ENCODE peak calls at places on chromosomes 6 and 20, in six cellular contexts. R, B, O, Y, S and D are unnamed samples.

GRCh38 chr20:35660122-35660937 is 4.4 kb downstream of the CPNE1 start:
- DNase-seq in R (no peak), B (no peak), O (no peak), Y (no peak), S (no peak), D (no peak)

GRCh38 chr6:5681480-5681879 is 325.2 kb downstream of the NRN1 start:
- DNase-seq in R (no peak), B (no peak), O (no peak), Y (no peak), S (no peak), D (no peak)

GRCh38 chr6:133128191-133128590 is 113.0 kb upstream of the EYA4 start:
- DNase-seq in R (no peak), B (no peak), O (no peak), Y (no peak), S (no peak), D (no peak)

GRCh38 chr6:76222189-76222588 is 149.7 kb upstream of the IMPG1 start:
- DNase-seq in R (no peak), B (no peak), O (no peak), Y (no peak), S (no peak), D (no peak)

GRCh38 chr6:154605207-154605877 is 94.9 kb upstream of the CNKSR3 start:
- DNase-seq in R (no peak), B (peak), O (no peak), Y (no peak), S (no peak), D (no peak)

GRCh38 chr6:34602318-34603111 is 46.4 kb upstream of the SPDEF start:
- DNase-seq in R (no peak), B (peak), O (no peak), Y (no peak), S (peak), D (no peak)

GRCh38 chr6:110408891-110409290 is 6.5 kb downstream of the DDO start:
- DNase-seq in R (no peak), B (no peak), O (no peak), Y (no peak), S (no peak), D (no peak)

GRCh38 chr6:87674286-87674685 is 27.7 kb downstream of the AKIRIN2 start:
- DNase-seq in R (no peak), B (no peak), O (no peak), Y (no peak), S (no peak), D (no peak)

GRCh38 chr20:38985060-38985459 is 22.9 kb downstream of the DHX35 start:
- DNase-seq in R (no peak), B (no peak), O (no peak), Y (no peak), S (no peak), D (no peak)

GRCh38 chr6:37565267-37566208 is 65.8 kb upstream of the CCDC167 start:
- DNase-seq in R (no peak), B (no peak), O (no peak), Y (peak), S (no peak), D (peak)

GRCh38 chr6:127092486-127092885 is 26.0 kb upstream of the RSPO3 start:
- DNase-seq in R (no peak), B (no peak), O (no peak), Y (no peak), S (no peak), D (no peak)

GRCh38 chr6:100899202-100899601 is 18.1 kb upstream of the ASCC3 start:
- DNase-seq in R (no peak), B (no peak), O (no peak), Y (no peak), S (no peak), D (no peak)

GRCh38 chr6:124977067-124977908 is 15.1 kb downstream of the RNF217 start:
- DNase-seq in R (no peak), B (no peak), O (no peak), Y (no peak), S (no peak), D (no peak)

GRCh38 chr6:89198235-89198634 is 18.9 kb downstream of the GABRR1 start:
- DNase-seq in R (no peak), B (no peak), O (no peak), Y (no peak), S (no peak), D (no peak)

GRCh38 chr6:52494298-52495072 is 74.3 kb downstream of the EFHC1 start:
- DNase-seq in R (no peak), B (no peak), O (no peak), Y (no peak), S (no peak), D (no peak)

GRCh38 chr20:12113468-12114371 is 196.0 kb downstream of the BTBD3 start:
- DNase-seq in R (peak), B (no peak), O (no peak), Y (no peak), S (no peak), D (no peak)

GRCh38 chr6:75029333-75029732 is 176.5 kb downstream of the COL12A1 start:
- DNase-seq in R (no peak), B (no peak), O (no peak), Y (no peak), S (no peak), D (no peak)

GRCh38 chr6:169035381-169036280 is 218.0 kb downstream of the THBS2 start:
- DNase-seq in R (no peak), B (peak), O (no peak), Y (no peak), S (peak), D (no peak)

GRCh38 chr6:29617782-29618557 is 15.0 kb downstream of the GABBR1 start:
- DNase-seq in R (no peak), B (no peak), O (no peak), Y (no peak), S (no peak), D (peak)

GRCh38 chr20:60453847-60454246 is 495.6 kb downstream of the CDH26 start:
- DNase-seq in R (no peak), B (no peak), O (no peak), Y (no peak), S (no peak), D (peak)

GRCh38 chr20:63248835-63249591 is 5.2 kb downstream of the NKAIN4 start:
- DNase-seq in R (no peak), B (peak), O (no peak), Y (no peak), S (no peak), D (no peak)

GRCh38 chr20:60052322-60052721 is 94.1 kb downstream of the CDH26 start:
- DNase-seq in R (no peak), B (no peak), O (no peak), Y (no peak), S (no peak), D (no peak)

GRCh38 chr6:146928503-146928902 is 275.7 kb upstream of the STXBP5 start:
- DNase-seq in R (no peak), B (no peak), O (no peak), Y (no peak), S (no peak), D (no peak)

DNA sequence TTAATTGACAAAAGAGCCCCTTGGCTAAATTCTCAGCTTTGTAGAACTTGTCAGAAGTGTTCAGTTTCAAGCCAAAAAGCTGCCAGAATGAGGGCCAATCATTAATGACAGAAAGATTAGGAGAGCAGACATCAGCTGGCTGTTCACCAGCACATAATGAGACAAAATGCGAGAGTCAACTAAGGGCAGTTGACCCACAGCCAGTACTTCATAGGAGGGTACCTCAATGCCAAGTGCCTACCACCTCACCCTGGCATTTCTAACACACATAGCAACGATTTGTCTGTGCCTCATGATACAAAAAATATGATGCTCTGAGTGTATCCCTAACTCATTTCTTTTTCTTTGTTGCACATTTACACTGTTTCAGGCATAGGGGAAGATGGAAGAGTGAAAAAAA is 243.1 kb downstream of the MYLK4 start:
- DNase-seq in R (no peak), B (no peak), O (no peak), Y (no peak), S (no peak), D (no peak)
- TF ChIP-seq CTCF in R (no peak), B (no peak), O (no peak), Y (no peak), S (no peak), D (no peak)

GRCh38 chr20:19901226-19901625 is 115.9 kb upstream of the NAA20 start:
- DNase-seq in R (no peak), B (no peak), O (no peak), Y (no peak), S (no peak), D (no peak)
- TF ChIP-seq CTCF in R (no peak), B (no peak), O (no peak), Y (no peak), S (no peak), D (no peak)

DNA sequence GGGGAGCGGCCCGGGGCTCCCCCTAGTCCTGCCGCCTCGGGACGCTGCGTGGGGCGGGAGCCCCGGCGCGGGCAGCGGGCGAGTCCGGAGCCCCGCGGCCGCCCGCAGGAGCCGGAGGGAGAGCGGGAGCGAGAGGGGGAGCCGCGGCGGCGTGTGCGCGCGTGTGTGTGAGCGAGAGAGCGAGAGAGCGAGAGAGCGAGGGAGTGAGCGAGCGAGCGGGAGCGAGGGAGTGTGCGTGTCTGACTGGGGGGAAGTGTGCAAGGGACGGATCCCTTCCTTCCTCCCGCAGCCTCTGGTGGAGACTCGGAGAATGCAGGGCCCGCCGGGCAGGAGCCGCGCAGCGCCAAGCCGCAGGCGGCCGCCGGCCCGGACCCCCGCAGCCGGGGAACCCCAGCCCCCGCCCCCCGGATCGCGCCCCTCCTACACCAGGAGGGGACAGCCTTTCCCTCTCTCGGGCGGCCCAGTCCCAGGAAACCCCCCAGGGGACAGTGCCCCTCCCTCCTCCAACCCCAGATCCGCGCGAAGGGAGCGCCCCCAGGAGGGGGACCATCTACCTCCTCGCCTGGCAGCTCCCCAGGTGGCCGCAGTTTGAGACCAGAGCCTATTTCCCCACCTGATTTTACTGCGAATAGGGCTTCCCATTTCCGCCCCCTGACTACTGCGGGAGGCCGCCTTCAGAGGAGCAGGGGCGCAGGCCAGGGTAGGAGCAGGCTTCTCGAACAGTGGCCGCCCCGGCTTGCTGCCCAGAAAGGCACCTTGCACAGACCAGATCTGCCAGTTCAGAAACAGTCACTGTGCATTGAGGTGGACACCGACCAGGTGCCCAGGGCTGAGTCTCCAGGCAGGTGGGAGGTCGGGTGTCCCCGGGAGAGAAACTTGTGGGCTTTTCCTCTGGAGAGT is at the start of gene CDH22:
- DNase-seq in R (peak), B (no peak), O (peak), Y (peak), S (peak), D (peak)
- TF ChIP-seq CTCF in R (peak), B (peak), O (no peak), Y (peak), S (peak), D (peak)

DNA sequence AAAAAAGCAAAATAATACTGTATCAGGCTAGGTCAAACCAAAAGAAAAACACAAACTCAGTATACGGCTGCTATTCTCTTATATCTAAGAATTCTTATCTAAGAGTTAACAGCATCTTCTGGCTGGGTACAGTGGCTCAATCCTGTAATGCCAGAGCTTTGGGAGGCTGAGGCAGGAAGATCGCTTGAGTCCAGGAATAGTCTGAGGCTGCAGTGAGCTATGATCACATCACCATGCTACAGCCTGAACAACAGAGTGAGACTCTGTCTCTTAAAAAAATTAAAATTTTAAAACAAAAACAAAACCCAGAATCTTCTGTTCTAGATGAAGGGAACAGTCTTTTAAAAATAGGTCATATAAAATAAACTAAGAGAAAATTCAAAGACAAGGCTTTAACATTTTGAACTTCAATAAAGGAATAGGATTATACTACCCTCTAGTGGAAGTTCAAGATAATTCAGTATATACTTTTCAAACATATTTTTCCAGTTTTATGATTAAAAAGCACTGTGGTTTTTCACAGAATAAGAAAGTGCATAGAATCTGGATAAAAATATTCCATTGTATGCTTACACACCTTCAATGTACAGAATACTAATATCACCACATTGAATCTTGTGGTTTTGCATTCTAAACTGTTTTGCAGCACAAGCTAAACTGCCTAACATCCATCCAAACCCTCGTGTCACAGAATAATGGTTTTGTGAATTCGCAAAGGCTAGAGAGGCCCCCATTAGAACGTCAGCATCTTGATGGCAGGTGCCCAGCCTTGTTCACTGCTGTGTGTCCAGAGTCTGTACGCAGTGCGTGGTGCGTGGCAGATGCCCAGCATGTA is 39.3 kb downstream of the DTNBP1 start:
- DNase-seq in R (no peak), B (no peak), O (no peak), Y (no peak), S (peak), D (no peak)
- TF ChIP-seq CTCF in R (peak), B (peak), O (peak), Y (peak), S (peak), D (peak)

DNA sequence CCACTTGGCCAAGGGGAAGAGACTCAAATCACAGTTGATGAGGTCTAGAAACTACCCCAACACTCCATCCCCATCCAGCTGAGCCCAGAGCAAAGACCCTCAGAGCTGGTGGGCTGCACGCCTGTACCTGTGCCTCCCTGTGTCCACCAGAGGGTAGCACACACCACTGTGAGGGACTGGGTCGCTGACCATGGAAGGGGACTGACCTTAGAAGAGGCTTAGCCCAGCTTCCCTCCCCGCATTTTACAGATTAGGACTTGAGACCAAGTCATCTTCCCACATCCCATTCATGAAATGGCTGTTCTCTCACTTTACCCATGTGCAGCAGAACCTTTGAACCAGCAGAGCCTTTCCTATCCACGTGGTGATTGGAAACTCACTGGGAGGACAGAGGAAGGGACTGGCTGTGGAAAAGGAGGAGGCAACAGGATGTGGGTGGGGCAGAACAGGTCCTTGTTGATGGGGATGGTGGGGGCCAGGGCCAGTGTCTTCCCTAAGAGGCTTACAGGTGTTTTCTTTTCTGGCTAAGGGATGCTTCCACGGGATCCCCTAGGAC is 44.3 kb downstream of the CPXM1 start:
- DNase-seq in R (no peak), B (no peak), O (no peak), Y (peak), S (peak), D (peak)
- TF ChIP-seq CTCF in R (peak), B (peak), O (no peak), Y (peak), S (no peak), D (peak)

GRCh38 chr20:44326391-44327159 is 10.3 kb upstream of the R3HDML start:
- DNase-seq in R (no peak), B (no peak), O (no peak), Y (no peak), S (no peak), D (peak)
- TF ChIP-seq CTCF in R (no peak), B (no peak), O (no peak), Y (no peak), S (no peak), D (no peak)